ENCODE peak calls at places on chromosomes 16 and 17, in four cellular contexts. One of them, this sample, is unnamed.

GRCh38 chr16:12416136-12416787 is 387.4 kb downstream of the CPPED1 start:
- DNase-seq in smooth muscle cell of the brain vasculature: no peak
- DNase-seq in choroid plexus epithelial cell: no peak
- DNase-seq in T-helper 9 cell: no peak
- DNase-seq in this sample: no peak

GRCh38 chr17:79039171-79039570 is 15.2 kb downstream of the C1QTNF1 start:
- DNase-seq in smooth muscle cell of the brain vasculature: no peak
- DNase-seq in choroid plexus epithelial cell: no peak
- DNase-seq in T-helper 9 cell: no peak
- DNase-seq in this sample: no peak

GRCh38 chr16:11057696-11058345 is 113.5 kb downstream of the CLEC16A start:
- DNase-seq in smooth muscle cell of the brain vasculature: no peak
- DNase-seq in choroid plexus epithelial cell: no peak
- DNase-seq in T-helper 9 cell: no peak
- DNase-seq in this sample: no peak

GRCh38 chr16:85313541-85314208 is 201.4 kb upstream of the CIBAR2 start:
- DNase-seq in smooth muscle cell of the brain vasculature: no peak
- DNase-seq in choroid plexus epithelial cell: no peak
- DNase-seq in T-helper 9 cell: no peak
- DNase-seq in this sample: no peak

GRCh38 chr16:69340095-69340644 is 598 bp downstream of the NIP7 start:
- DNase-seq in smooth muscle cell of the brain vasculature: no peak
- DNase-seq in choroid plexus epithelial cell: peak
- DNase-seq in T-helper 9 cell: no peak
- DNase-seq in this sample: peak

GRCh38 chr16:4649744-4650442 is 25.3 kb downstream of the MGRN1 start:
- DNase-seq in smooth muscle cell of the brain vasculature: no peak
- DNase-seq in choroid plexus epithelial cell: no peak
- DNase-seq in T-helper 9 cell: no peak
- DNase-seq in this sample: no peak

GRCh38 chr17:79974786-79975497 is 60.7 kb downstream of the TBC1D16 start:
- DNase-seq in smooth muscle cell of the brain vasculature: no peak
- DNase-seq in choroid plexus epithelial cell: no peak
- DNase-seq in T-helper 9 cell: no peak
- DNase-seq in this sample: no peak

GRCh38 chr17:75738218-75738802 is 17.1 kb downstream of the ITGB4 start:
- DNase-seq in smooth muscle cell of the brain vasculature: no peak
- DNase-seq in choroid plexus epithelial cell: peak
- DNase-seq in T-helper 9 cell: no peak
- DNase-seq in this sample: peak

GRCh38 chr17:48757524-48757961 is 29.0 kb upstream of the HOXB13 start:
- DNase-seq in smooth muscle cell of the brain vasculature: no peak
- DNase-seq in choroid plexus epithelial cell: no peak
- DNase-seq in T-helper 9 cell: no peak
- DNase-seq in this sample: no peak

GRCh38 chr16:87464691-87465300 is 28.0 kb downstream of the ZCCHC14 start:
- DNase-seq in smooth muscle cell of the brain vasculature: peak
- DNase-seq in choroid plexus epithelial cell: peak
- DNase-seq in T-helper 9 cell: no peak
- DNase-seq in this sample: peak

GRCh38 chr16:17850626-17851265 is 380.0 kb upstream of the XYLT1 start:
- DNase-seq in smooth muscle cell of the brain vasculature: no peak
- DNase-seq in choroid plexus epithelial cell: no peak
- DNase-seq in T-helper 9 cell: no peak
- DNase-seq in this sample: no peak

GRCh38 chr16:3439637-3440036 is 3.7 kb downstream of the ZNF597 start:
- DNase-seq in smooth muscle cell of the brain vasculature: no peak
- DNase-seq in choroid plexus epithelial cell: no peak
- DNase-seq in T-helper 9 cell: no peak
- DNase-seq in this sample: no peak

GRCh38 chr16:77822656-77823055 is 34.3 kb downstream of the VAT1L start:
- DNase-seq in smooth muscle cell of the brain vasculature: no peak
- DNase-seq in choroid plexus epithelial cell: no peak
- DNase-seq in T-helper 9 cell: no peak
- DNase-seq in this sample: no peak

GRCh38 chr17:40352779-40353394 is 11.7 kb downstream of the GJD3 start:
- DNase-seq in smooth muscle cell of the brain vasculature: no peak
- DNase-seq in choroid plexus epithelial cell: no peak
- DNase-seq in T-helper 9 cell: no peak
- DNase-seq in this sample: no peak

GRCh38 chr17:44901323-44901965 is 2.2 kb upstream of the EFTUD2 start:
- DNase-seq in smooth muscle cell of the brain vasculature: no peak
- DNase-seq in choroid plexus epithelial cell: peak
- DNase-seq in T-helper 9 cell: no peak
- DNase-seq in this sample: peak

GRCh38 chr16:5215911-5216310 is 118.3 kb upstream of the EEF2KMT start:
- DNase-seq in smooth muscle cell of the brain vasculature: no peak
- DNase-seq in choroid plexus epithelial cell: no peak
- DNase-seq in T-helper 9 cell: no peak
- DNase-seq in this sample: no peak

GRCh38 chr17:4180791-4181190 is 37.8 kb downstream of the CYB5D2 start:
- DNase-seq in smooth muscle cell of the brain vasculature: peak
- DNase-seq in choroid plexus epithelial cell: peak
- DNase-seq in T-helper 9 cell: no peak
- DNase-seq in this sample: no peak

GRCh38 chr17:63096426-63096825 is 130.4 kb downstream of the TANC2 start:
- DNase-seq in smooth muscle cell of the brain vasculature: no peak
- DNase-seq in choroid plexus epithelial cell: no peak
- DNase-seq in T-helper 9 cell: no peak
- DNase-seq in this sample: peak

GRCh38 chr16:87210949-87211348 is 106.2 kb downstream of the C16orf95 start:
- DNase-seq in smooth muscle cell of the brain vasculature: no peak
- DNase-seq in choroid plexus epithelial cell: peak
- DNase-seq in T-helper 9 cell: no peak
- DNase-seq in this sample: peak

GRCh38 chr17:61208301-61209098 is 191.1 kb upstream of the TBX2 start:
- DNase-seq in smooth muscle cell of the brain vasculature: no peak
- DNase-seq in choroid plexus epithelial cell: peak
- DNase-seq in T-helper 9 cell: no peak
- DNase-seq in this sample: peak

GRCh38 chr16:27676807-27677206 is 126.9 kb downstream of the KATNIP start:
- DNase-seq in smooth muscle cell of the brain vasculature: no peak
- DNase-seq in choroid plexus epithelial cell: peak
- DNase-seq in T-helper 9 cell: no peak
- DNase-seq in this sample: peak

GRCh38 chr16:53495325-53495724 is 7.7 kb downstream of the AKTIP start:
- DNase-seq in smooth muscle cell of the brain vasculature: no peak
- DNase-seq in choroid plexus epithelial cell: no peak
- DNase-seq in T-helper 9 cell: no peak
- DNase-seq in this sample: no peak

GRCh38 chr17:5422505-5422904 is 2.5 kb downstream of the RPAIN start:
- DNase-seq in smooth muscle cell of the brain vasculature: no peak
- DNase-seq in choroid plexus epithelial cell: peak
- DNase-seq in T-helper 9 cell: no peak
- DNase-seq in this sample: peak

GRCh38 chr17:43673516-43674323 is 12.0 kb upstream of the MEOX1 start:
- DNase-seq in smooth muscle cell of the brain vasculature: no peak
- DNase-seq in choroid plexus epithelial cell: peak
- DNase-seq in T-helper 9 cell: peak
- DNase-seq in this sample: peak

GRCh38 chr16:87581867-87582220 is 20.5 kb upstream of the JPH3 start:
- DNase-seq in smooth muscle cell of the brain vasculature: peak
- DNase-seq in choroid plexus epithelial cell: peak
- DNase-seq in T-helper 9 cell: no peak
- DNase-seq in this sample: peak

GRCh38 chr17:6204203-6204722 is 134.1 kb downstream of the WSCD1 start:
- DNase-seq in smooth muscle cell of the brain vasculature: no peak
- DNase-seq in choroid plexus epithelial cell: no peak
- DNase-seq in T-helper 9 cell: no peak
- DNase-seq in this sample: no peak

GRCh38 chr17:33055171-33055611 is 63.5 kb downstream of the SPACA3 start:
- DNase-seq in smooth muscle cell of the brain vasculature: no peak
- DNase-seq in choroid plexus epithelial cell: no peak
- DNase-seq in T-helper 9 cell: no peak
- DNase-seq in this sample: no peak

GRCh38 chr16:88973007-88973410 is 4.0 kb downstream of the CBFA2T3 start:
- DNase-seq in smooth muscle cell of the brain vasculature: no peak
- DNase-seq in choroid plexus epithelial cell: no peak
- DNase-seq in T-helper 9 cell: no peak
- DNase-seq in this sample: no peak

GRCh38 chr16:46972971-46973456 is 460 bp downstream of the DNAJA2 start:
- DNase-seq in smooth muscle cell of the brain vasculature: no peak
- DNase-seq in choroid plexus epithelial cell: peak
- DNase-seq in T-helper 9 cell: peak
- DNase-seq in this sample: peak

GRCh38 chr16:53576228-53576627 is 73.2 kb upstream of the AKTIP start:
- DNase-seq in smooth muscle cell of the brain vasculature: no peak
- DNase-seq in choroid plexus epithelial cell: no peak
- DNase-seq in T-helper 9 cell: no peak
- DNase-seq in this sample: no peak

GRCh38 chr16:15919331-15919730 is 30.1 kb upstream of the ABCC1 start:
- DNase-seq in smooth muscle cell of the brain vasculature: no peak
- DNase-seq in choroid plexus epithelial cell: no peak
- DNase-seq in T-helper 9 cell: no peak
- DNase-seq in this sample: peak

GRCh38 chr17:38798614-38799500 is 499 bp downstream of the PIP4K2B start:
- DNase-seq in smooth muscle cell of the brain vasculature: no peak
- DNase-seq in choroid plexus epithelial cell: peak
- DNase-seq in T-helper 9 cell: peak
- DNase-seq in this sample: peak

This sample was measured in iris pigment epithelial cell.